ENCODE peak calls at places on chromosomes 1 and 21, in four cellular contexts. J is IMR-90, N is A549, F is SK-N-SH. M is an unnamed sample.

GRCh38 chr21:14850394-14850793 is 214.4 kb downstream of the NRIP1 start:
- DNase-seq in J (peak; percentile 71), N (no peak), F (no peak), M (no peak)

GRCh38 chr1:22048351-22049192 is 3.9 kb upstream of the CDC42 start:
- DNase-seq in J (peak; percentile 18), N (peak; percentile 24), F (no peak), M (peak; percentile 75)

GRCh38 chr1:119818181-119818580 is 6.9 kb upstream of the REG4 start:
- DNase-seq in J (no peak), N (no peak), F (no peak), M (no peak)

GRCh38 chr1:63343922-63344321 is 21.6 kb downstream of the FOXD3 start:
- DNase-seq in J (no peak), N (no peak), F (no peak), M (no peak)

GRCh38 chr1:198304431-198304830 is 147.6 kb downstream of the NEK7 start:
- DNase-seq in J (no peak), N (no peak), F (no peak), M (no peak)

GRCh38 chr1:44786138-44786840 is 1.7 kb downstream of the BEST4 start:
- DNase-seq in J (peak; percentile 59), N (peak; percentile 75), F (peak; percentile 86), M (no peak)

GRCh38 chr1:181257117-181257516 is 168.6 kb downstream of the IER5 start:
- DNase-seq in J (no peak), N (no peak), F (no peak), M (peak; percentile 35)

GRCh38 chr1:181152892-181153633 is 64.6 kb downstream of the IER5 start:
- DNase-seq in J (peak; percentile 94), N (no peak), F (peak; percentile 68), M (no peak)

GRCh38 chr1:88503656-88504055 is 180.4 kb upstream of the PKN2 start:
- DNase-seq in J (no peak), N (no peak), F (no peak), M (no peak)

GRCh38 chr1:191151321-191151807 is 673.7 kb upstream of the BRINP3 start:
- DNase-seq in J (no peak), N (no peak), F (no peak), M (no peak)

GRCh38 chr1:19483691-19484090 is 1.6 kb downstream of the CAPZB start:
- DNase-seq in J (no peak), N (no peak), F (no peak), M (no peak)
- H3K4me1 ChIP-seq in J (peaks cover 36% of the 10 kb centered on the region), N (peaks cover 34% of the 10 kb centered on the region), F (peaks cover 34% of the 10 kb centered on the region), M (peaks cover 36% of the 10 kb centered on the region)

GRCh38 chr1:59750612-59751395 is 63.9 kb upstream of the HOOK1 start:
- DNase-seq in J (peak; percentile 94), N (peak; percentile 3), F (no peak), M (no peak)
- TF ChIP-seq RCOR1 in J (peak; percentile 35), N (no peak), F (no peak), M (no peak)

GRCh38 chr1:222824641-222825040 is 9.8 kb downstream of the DISP1 start:
- DNase-seq in J (no peak), N (no peak), F (no peak), M (no peak)
- H3K4me1 ChIP-seq in J (peaks cover 6% of the 10 kb centered on the region), N (peaks cover 32% of the 10 kb centered on the region), F (peaks cover 11% of the 10 kb centered on the region), M (no peaks in the 10 kb centered on the region)

DNA sequence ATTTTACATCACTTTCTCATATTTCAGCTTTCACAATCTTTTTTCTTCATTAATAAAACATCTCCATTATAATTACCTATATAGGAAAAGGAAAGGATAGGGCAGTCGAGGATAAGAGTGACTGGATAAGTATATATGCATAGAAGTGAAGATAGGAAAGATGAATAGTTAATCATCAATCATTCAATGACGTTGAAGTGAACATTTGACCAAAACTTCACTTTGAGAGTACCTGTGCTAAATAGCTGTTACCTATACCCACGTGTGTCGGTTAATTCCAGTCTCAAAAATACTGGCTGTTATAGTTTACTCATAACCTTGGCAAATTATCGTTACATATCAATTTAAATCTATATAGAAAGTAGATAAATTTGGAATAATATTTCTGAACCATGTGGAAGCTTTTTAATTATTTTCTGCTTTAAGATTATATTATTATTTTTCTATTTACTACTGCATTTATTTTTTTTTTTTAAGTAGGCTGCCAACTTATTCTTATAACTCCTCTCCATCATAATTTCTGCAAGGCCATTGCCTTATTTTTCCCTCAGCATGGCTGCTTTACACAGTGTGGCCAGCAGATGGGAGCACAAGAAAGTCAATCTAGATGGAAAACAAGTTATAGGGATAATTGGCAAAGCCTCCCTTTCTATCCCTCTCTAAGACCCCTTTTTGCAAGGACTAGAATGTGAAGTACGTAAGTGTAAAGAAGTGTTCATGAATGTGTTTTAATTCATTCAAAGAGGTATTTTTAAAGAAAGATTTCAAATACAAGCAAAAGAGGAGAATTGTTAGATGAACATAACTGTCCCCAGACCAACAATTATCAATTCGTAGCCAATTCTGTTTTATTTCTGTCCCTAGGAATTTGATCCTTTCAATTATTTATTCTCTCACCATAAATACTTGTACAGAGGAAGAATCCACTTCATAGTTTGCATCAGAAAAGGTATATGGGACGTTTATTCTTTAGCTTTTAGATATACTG is 290.4 kb downstream of the KCNT2 start:
- DNase-seq in J (peak; percentile 54), N (peak; percentile 58), F (no peak), M (no peak)
- TF ChIP-seq RCOR1 in J (no peak), N (no peak), F (no peak), M (no peak)

GRCh38 chr1:239854956-239855355 is 236.7 kb upstream of the FMN2 start:
- DNase-seq in J (no peak), N (no peak), F (no peak), M (no peak)

GRCh38 chr1:239858058-239858457 is 233.6 kb upstream of the FMN2 start:
- DNase-seq in J (no peak), N (peak; percentile 17), F (no peak), M (no peak)

GRCh38 chr1:239861985-239862384 is 229.7 kb upstream of the FMN2 start:
- DNase-seq in J (no peak), N (no peak), F (no peak), M (no peak)

GRCh38 chr1:239856924-239857323 is 234.8 kb upstream of the FMN2 start:
- DNase-seq in J (no peak), N (no peak), F (no peak), M (no peak)

DNA sequence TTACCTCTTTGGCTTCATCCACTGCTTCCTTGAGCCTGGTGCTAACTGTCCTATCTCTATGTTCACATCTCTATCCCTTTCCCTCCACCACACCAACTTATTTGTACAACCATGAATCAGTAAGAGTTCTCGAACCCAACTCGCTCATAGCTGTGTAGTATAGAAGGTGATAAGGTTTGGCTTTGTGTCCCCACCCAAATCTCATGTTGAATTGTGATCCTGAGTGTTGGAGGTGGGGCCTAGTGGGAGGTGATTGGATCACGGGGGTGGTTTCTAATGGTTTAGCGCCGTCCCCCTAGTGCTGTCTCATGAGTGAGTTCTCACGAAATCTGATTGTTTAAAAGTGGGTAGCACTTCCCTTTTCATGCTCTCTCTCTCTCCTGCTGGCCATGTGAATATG is 235.6 kb upstream of the FMN2 start:
- DNase-seq in J (no peak), N (no peak), F (no peak), M (no peak)
- H3K4me1 ChIP-seq in J (no peaks in the 10 kb centered on the region), N (peaks cover 13% of the 10 kb centered on the region), F (no peaks in the 10 kb centered on the region), M (no peaks in the 10 kb centered on the region)

GRCh38 chr1:76023669-76024407 is 50.7 kb upstream of the ST6GALNAC3 start:
- DNase-seq in J (peak; percentile 11), N (no peak), F (no peak), M (no peak)
- TF ChIP-seq RCOR1 in J (no peak), N (no peak), F (no peak), M (no peak)

GRCh38 chr1:41768538-41768937 is 150.2 kb downstream of the HIVEP3 start:
- DNase-seq in J (no peak), N (no peak), F (no peak), M (no peak)

GRCh38 chr1:41767534-41767933 is 151.2 kb downstream of the HIVEP3 start:
- DNase-seq in J (no peak), N (no peak), F (no peak), M (no peak)

GRCh38 chr1:41765109-41765655 is 153.5 kb downstream of the HIVEP3 start:
- DNase-seq in J (no peak), N (no peak), F (no peak), M (no peak)

GRCh38 chr1:41764608-41765007 is 154.1 kb downstream of the HIVEP3 start:
- DNase-seq in J (no peak), N (no peak), F (no peak), M (no peak)

GRCh38 chr1:41766546-41766945 is 152.2 kb downstream of the HIVEP3 start:
- DNase-seq in J (no peak), N (no peak), F (no peak), M (no peak)
- H3K4me1 ChIP-seq in J (peaks cover 2% of the 10 kb centered on the region), N (no peaks in the 10 kb centered on the region), F (peaks cover 4% of the 10 kb centered on the region), M (peaks cover 28% of the 10 kb centered on the region)

DNA sequence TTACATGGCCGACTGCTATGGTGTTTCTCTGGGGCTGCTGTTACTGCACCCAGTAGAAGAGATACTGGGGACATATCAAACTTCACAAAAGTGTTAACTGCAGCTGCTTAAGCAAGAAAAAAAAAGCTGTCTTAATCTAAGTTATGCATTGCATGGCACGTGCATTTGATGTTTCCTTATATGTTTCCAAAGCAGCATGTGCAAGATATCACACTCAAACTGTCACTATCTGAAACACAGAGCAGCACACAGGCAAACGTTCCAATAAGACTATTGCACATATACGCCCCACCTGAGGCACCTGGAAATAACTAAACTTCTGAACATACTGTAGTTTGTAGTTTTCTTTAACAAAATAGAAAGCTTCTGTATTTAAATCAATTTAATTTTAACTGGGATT is 671.4 kb upstream of the ADGRL2 start:
- DNase-seq in J (no peak), N (no peak), F (no peak), M (no peak)
- TF ChIP-seq RCOR1 in J (no peak), N (no peak), F (no peak), M (no peak)

M was measured in GM12878.